ENCODE peak calls at places on chromosomes 5 and 9, in seven cellular contexts. H is nephron progenitor cell, A is neuronal stem cell, Z is NCI-H82, S is GM03348, R is K562, T is SW480. B is an unnamed sample.

GRCh38 chr5:9375756-9376155 is 170.1 kb downstream of the SEMA5A start:
- DNase-seq in Z (no peak), A (no peak), T (no peak), H (no peak), R (no peak), S (no peak), B (no peak)

GRCh38 chr9:69339620-69340019 is 14.6 kb downstream of the ENTREP1 start:
- DNase-seq in T (no peak), S (no peak), H (no peak), A (no peak), R (no peak), Z (no peak), B (no peak)

GRCh38 chr9:80378669-80379293 is 807.0 kb downstream of the TLE4 start:
- DNase-seq in S (no peak), Z (no peak), H (no peak), R (no peak), T (no peak), A (no peak), B (no peak)

GRCh38 chr9:132857031-132857430 is 21.1 kb downstream of the AK8 start:
- DNase-seq in A (no peak), S (peak; percentile 80), H (no peak), R (no peak), Z (no peak), T (no peak), B (peak; percentile 76)

GRCh38 chr5:41176952-41177351 is 36.4 kb downstream of the C6 start:
- DNase-seq in S (peak; percentile 9), R (no peak), T (no peak), Z (no peak), H (no peak), A (no peak), B (no peak)

GRCh38 chr9:85964949-85965348 is 24.0 kb downstream of the NAA35 start:
- DNase-seq in A (no peak), Z (no peak), T (no peak), S (no peak), R (no peak), H (no peak), B (no peak)

GRCh38 chr9:89144242-89144641 is 34.4 kb downstream of the SHC3 start:
- DNase-seq in Z (no peak), H (no peak), A (no peak), S (no peak), R (no peak), T (no peak), B (no peak)

GRCh38 chr5:141605523-141606277 is 13.1 kb downstream of the DIAPH1 start:
- DNase-seq in H (no peak), R (peak; percentile 17), A (no peak), Z (no peak), S (peak; percentile 31), T (no peak), B (no peak)

GRCh38 chr5:58775699-58776098 is 192.8 kb downstream of the RAB3C start:
- DNase-seq in Z (no peak), R (no peak), H (no peak), T (no peak), A (no peak), S (no peak), B (no peak)

GRCh38 chr9:83620841-83621636 is 1.9 kb upstream of the IDNK start:
- DNase-seq in H (peak; percentile 35), R (peak; percentile 15), Z (peak; percentile 61), A (peak; percentile 32), S (peak; percentile 72), T (peak; percentile 90), B (peak; percentile 77)

GRCh38 chr9:20391208-20391607 is 231.1 kb downstream of the MLLT3 start:
- DNase-seq in R (no peak), Z (no peak), H (no peak), S (no peak), T (no peak), A (no peak), B (no peak)

GRCh38 chr9:110334871-110335270 is 2.8 kb downstream of the TXNDC8 start:
- DNase-seq in A (no peak), R (no peak), Z (peak; percentile 16), S (no peak), H (no peak), T (no peak), B (no peak)

GRCh38 chr5:151896041-151896691 is 28.5 kb downstream of the GLRA1 start:
- DNase-seq in Z (no peak), R (no peak), S (peak; percentile 30), A (no peak), T (no peak), H (no peak), B (peak; percentile 8)

GRCh38 chr5:178895615-178896571 is at the start of gene ZFP2:
- DNase-seq in T (peak; percentile 67), R (no peak), S (peak; percentile 78), A (peak; percentile 61), Z (peak; percentile 77), H (peak; percentile 74), B (peak; percentile 82)

GRCh38 chr5:17817946-17818345 is 183.7 kb downstream of the TAF11L14 start:
- DNase-seq in H (no peak), S (no peak), R (no peak), A (no peak), Z (no peak), T (no peak), B (no peak)

GRCh38 chr5:92559743-92560142 is 1021.3 kb downstream of the NR2F1-AS1 start:
- DNase-seq in S (no peak), Z (no peak), R (no peak), H (no peak), A (no peak), T (no peak), B (no peak)

GRCh38 chr9:127567898-127568617 is 44.0 kb upstream of the STXBP1 start:
- DNase-seq in Z (peak; percentile 40), A (no peak), R (peak; percentile 61), T (no peak), H (peak; percentile 52), S (peak; percentile 47), B (peak; percentile 65)

GRCh38 chr5:111127453-111128195 is 35.5 kb downstream of the WDR36 start:
- DNase-seq in H (no peak), Z (no peak), T (no peak), R (no peak), A (no peak), S (no peak), B (no peak)

GRCh38 chr9:115220339-115221009 is 102.5 kb upstream of the TNC start:
- DNase-seq in A (no peak), R (no peak), T (peak; percentile 8), H (no peak), S (no peak), Z (no peak), B (no peak)

GRCh38 chr9:90044710-90045151 is 439.9 kb downstream of the GADD45G start:
- DNase-seq in T (peak; percentile 36), S (no peak), Z (no peak), H (no peak), R (no peak), A (no peak), B (peak; percentile 41)

GRCh38 chr5:1368236-1368635 is 23.3 kb upstream of the CLPTM1L start:
- DNase-seq in S (no peak), T (peak; percentile 80), H (no peak), R (no peak), A (no peak), Z (no peak), B (no peak)

GRCh38 chr9:99811598-99812383 is 9.9 kb upstream of the NR4A3 start:
- DNase-seq in H (no peak), R (no peak), A (no peak), Z (no peak), S (no peak), T (no peak), B (no peak)

GRCh38 chr9:93875330-93875729 is 79.8 kb downstream of the BARX1 start:
- DNase-seq in Z (no peak), R (no peak), S (no peak), A (no peak), H (no peak), T (no peak), B (no peak)

GRCh38 chr5:161572914-161573313 is 26.4 kb upstream of the GABRB2 start:
- DNase-seq in R (no peak), T (no peak), Z (peak; percentile 1), S (no peak), H (no peak), A (no peak), B (no peak)

GRCh38 chr9:101566904-101567724 is 27.7 kb downstream of the PPP3R2 start:
- DNase-seq in S (peak; percentile 32), H (peak; percentile 13), T (peak; percentile 25), Z (peak; percentile 65), R (peak; percentile 38), A (no peak), B (peak; percentile 29)

GRCh38 chr5:134438268-134438622 is 26.6 kb upstream of the CDKN2AIPNL start:
- DNase-seq in S (peak; percentile 49), A (no peak), Z (no peak), R (no peak), T (no peak), H (no peak), B (no peak)

GRCh38 chr5:140259509-140259908 is 43.4 kb downstream of the PFDN1 start:
- DNase-seq in T (peak; percentile 99), Z (no peak), S (no peak), H (no peak), R (no peak), A (no peak), B (no peak)

GRCh38 chr5:158590936-158591863 is 508.5 kb downstream of the EBF1 start:
- DNase-seq in H (peak; percentile 32), S (peak; percentile 27), T (peak; percentile 14), R (no peak), Z (peak; percentile 84), A (peak; percentile 47), B (peak; percentile 61)

GRCh38 chr5:5387192-5387591 is 35.3 kb upstream of the ICE1 start:
- DNase-seq in R (no peak), T (no peak), S (no peak), Z (no peak), A (no peak), H (no peak), B (no peak)

GRCh38 chr5:1749346-1750124 is 50.1 kb downstream of the MRPL36 start:
- DNase-seq in S (no peak), A (no peak), H (no peak), Z (no peak), R (no peak), T (no peak), B (no peak)

GRCh38 chr5:149134778-149135169 is 6.5 kb upstream of the ABLIM3 start:
- DNase-seq in Z (no peak), H (no peak), R (no peak), S (no peak), T (no peak), A (no peak), B (no peak)

GRCh38 chr9:125142560-125143376 is 560 bp downstream of the SCAI start:
- DNase-seq in R (no peak), Z (peak; percentile 29), A (no peak), S (no peak), H (no peak), T (peak; percentile 18), B (peak; percentile 19)

B was measured in hepatocyte.